ENCODE peak calls at places on chromosomes 2 and 18, in four cellular contexts. One of them, this sample, is unnamed.
A peak's percentile ranks its signal among the peaks of the same experiment; 100 is the strongest.

GRCh38 chr2:112006076-112006410 is 49.0 kb upstream of the TMEM87B start:
- DNase-seq in A549: no peak
- DNase-seq in fibroblast of mammary gland: peak; percentile 86
- DNase-seq in neural crest cell: no peak
- DNase-seq in this sample: no peak

GRCh38 chr2:151029406-151030157 is 232.1 kb downstream of the RBM43 start:
- DNase-seq in A549: no peak
- DNase-seq in fibroblast of mammary gland: peak; percentile 94
- DNase-seq in neural crest cell: no peak
- DNase-seq in this sample: no peak

GRCh38 chr2:144583741-144584453 is 64.0 kb upstream of the ZEB2 start:
- DNase-seq in A549: peak; percentile 13
- DNase-seq in fibroblast of mammary gland: peak; percentile 90
- DNase-seq in neural crest cell: no peak
- DNase-seq in this sample: no peak

GRCh38 chr2:186590538-186591441 is 934 bp downstream of the ITGAV start:
- DNase-seq in A549: peak; percentile 49
- DNase-seq in fibroblast of mammary gland: peak; percentile 75
- DNase-seq in neural crest cell: peak; percentile 16
- DNase-seq in this sample: no peak

GRCh38 chr2:181313845-181314244 is 143.3 kb upstream of the ITGA4 start:
- DNase-seq in A549: no peak
- DNase-seq in fibroblast of mammary gland: no peak
- DNase-seq in neural crest cell: no peak
- DNase-seq in this sample: no peak

GRCh38 chr2:38704664-38705063 is 38.8 kb downstream of the GALM start:
- DNase-seq in A549: no peak
- DNase-seq in fibroblast of mammary gland: no peak
- DNase-seq in neural crest cell: no peak
- DNase-seq in this sample: no peak

GRCh38 chr2:41206004-41206403 is 754.1 kb upstream of the SLC8A1 start:
- DNase-seq in A549: no peak
- DNase-seq in fibroblast of mammary gland: no peak
- DNase-seq in neural crest cell: no peak
- DNase-seq in this sample: no peak

GRCh38 chr2:181891258-181891965 is at the start of gene ITPRID2:
- DNase-seq in A549: peak; percentile 91
- DNase-seq in fibroblast of mammary gland: peak; percentile 82
- DNase-seq in neural crest cell: peak; percentile 71
- DNase-seq in this sample: peak; percentile 72

GRCh38 chr2:69390474-69390873 is 3.4 kb upstream of the GFPT1 start:
- DNase-seq in A549: no peak
- DNase-seq in fibroblast of mammary gland: no peak
- DNase-seq in neural crest cell: no peak
- DNase-seq in this sample: no peak

GRCh38 chr18:47050468-47050867 is 15.0 kb upstream of the ELOA2 start:
- DNase-seq in A549: peak; percentile 50
- DNase-seq in fibroblast of mammary gland: peak; percentile 68
- DNase-seq in neural crest cell: peak; percentile 18
- DNase-seq in this sample: no peak

GRCh38 chr2:127653421-127654083 is 7.6 kb downstream of the GPR17 start:
- DNase-seq in A549: no peak
- DNase-seq in fibroblast of mammary gland: no peak
- DNase-seq in neural crest cell: no peak
- DNase-seq in this sample: no peak

GRCh38 chr2:61670591-61671503 is 132.7 kb upstream of the XPO1 start:
- DNase-seq in A549: peak; percentile 72
- DNase-seq in fibroblast of mammary gland: peak; percentile 72
- DNase-seq in neural crest cell: no peak
- DNase-seq in this sample: no peak

GRCh38 chr2:100427627-100428258 is 10.3 kb upstream of the CHST10 start:
- DNase-seq in A549: peak; percentile 59
- DNase-seq in fibroblast of mammary gland: peak; percentile 61
- DNase-seq in neural crest cell: peak; percentile 35
- DNase-seq in this sample: peak; percentile 43

GRCh38 chr2:182595650-182596049 is 120.4 kb upstream of the DNAJC10 start:
- DNase-seq in A549: no peak
- DNase-seq in fibroblast of mammary gland: no peak
- DNase-seq in neural crest cell: no peak
- DNase-seq in this sample: no peak

GRCh38 chr2:529425-529824 is 147.8 kb downstream of the TMEM18 start:
- DNase-seq in A549: peak; percentile 40
- DNase-seq in fibroblast of mammary gland: peak; percentile 23
- DNase-seq in neural crest cell: no peak
- DNase-seq in this sample: no peak

GRCh38 chr2:182360012-182360662 is 66.7 kb downstream of the PDE1A start:
- DNase-seq in A549: peak; percentile 80
- DNase-seq in fibroblast of mammary gland: peak; percentile 90
- DNase-seq in neural crest cell: no peak
- DNase-seq in this sample: no peak

GRCh38 chr2:20421988-20422678 is 24.7 kb upstream of the RHOB start:
- DNase-seq in A549: no peak
- DNase-seq in fibroblast of mammary gland: peak; percentile 97
- DNase-seq in neural crest cell: no peak
- DNase-seq in this sample: no peak

GRCh38 chr2:138515084-138515483 is 13.5 kb downstream of the SPOPL start:
- DNase-seq in A549: no peak
- DNase-seq in fibroblast of mammary gland: no peak
- DNase-seq in neural crest cell: no peak
- DNase-seq in this sample: no peak

GRCh38 chr2:149767516-149767974 is 180.0 kb upstream of the MMADHC start:
- DNase-seq in A549: peak; percentile 61
- DNase-seq in fibroblast of mammary gland: peak; percentile 62
- DNase-seq in neural crest cell: no peak
- DNase-seq in this sample: no peak

GRCh38 chr2:101463885-101464653 is 10.8 kb downstream of the RFX8 start:
- DNase-seq in A549: peak; percentile 20
- DNase-seq in fibroblast of mammary gland: peak; percentile 98
- DNase-seq in neural crest cell: no peak
- DNase-seq in this sample: no peak

GRCh38 chr2:85062565-85062964 is 70.6 kb upstream of the TCF7L1 start:
- DNase-seq in A549: no peak
- DNase-seq in fibroblast of mammary gland: peak; percentile 91
- DNase-seq in neural crest cell: no peak
- DNase-seq in this sample: no peak

GRCh38 chr2:83596592-83597339 is 862.3 kb downstream of the SUCLG1 start:
- DNase-seq in A549: no peak
- DNase-seq in fibroblast of mammary gland: no peak
- DNase-seq in neural crest cell: no peak
- DNase-seq in this sample: no peak

GRCh38 chr2:191165190-191165643 is 14.4 kb upstream of the STAT4 start:
- DNase-seq in A549: peak; percentile 65
- DNase-seq in fibroblast of mammary gland: peak; percentile 79
- DNase-seq in neural crest cell: no peak
- DNase-seq in this sample: no peak

GRCh38 chr18:29184654-29185053 is 1007.7 kb upstream of the CDH2 start:
- DNase-seq in A549: no peak
- DNase-seq in fibroblast of mammary gland: peak; percentile 59
- DNase-seq in neural crest cell: no peak
- DNase-seq in this sample: no peak

GRCh38 chr18:60259052-60259681 is 113.4 kb downstream of the MC4R start:
- DNase-seq in A549: no peak
- DNase-seq in fibroblast of mammary gland: no peak
- DNase-seq in neural crest cell: no peak
- DNase-seq in this sample: no peak

GRCh38 chr2:229800997-229801754 is 86.8 kb upstream of the DNER start:
- DNase-seq in A549: peak; percentile 69
- DNase-seq in fibroblast of mammary gland: peak; percentile 74
- DNase-seq in neural crest cell: peak; percentile 54
- DNase-seq in this sample: peak; percentile 35

GRCh38 chr2:127373362-127374083 is 14.3 kb downstream of the MAP3K2 start:
- DNase-seq in A549: no peak
- DNase-seq in fibroblast of mammary gland: no peak
- DNase-seq in neural crest cell: no peak
- DNase-seq in this sample: no peak

GRCh38 chr2:37601569-37601968 is 69.9 kb downstream of the CDC42EP3 start:
- DNase-seq in A549: no peak
- DNase-seq in fibroblast of mammary gland: no peak
- DNase-seq in neural crest cell: no peak
- DNase-seq in this sample: no peak

GRCh38 chr18:3447035-3447894 is 2.7 kb upstream of the TGIF1 start:
- DNase-seq in A549: no peak
- DNase-seq in fibroblast of mammary gland: peak; percentile 66
- DNase-seq in neural crest cell: peak; percentile 43
- DNase-seq in this sample: peak; percentile 31

GRCh38 chr2:44547713-44548112 is 186.0 kb downstream of the CAMKMT start:
- DNase-seq in A549: no peak
- DNase-seq in fibroblast of mammary gland: no peak
- DNase-seq in neural crest cell: no peak
- DNase-seq in this sample: no peak

GRCh38 chr2:197217561-197217960 is 93.0 kb downstream of the ANKRD44 start:
- DNase-seq in A549: no peak
- DNase-seq in fibroblast of mammary gland: no peak
- DNase-seq in neural crest cell: no peak
- DNase-seq in this sample: no peak

GRCh38 chr2:19885791-19886190 is 16.0 kb downstream of the TTC32 start:
- DNase-seq in A549: no peak
- DNase-seq in fibroblast of mammary gland: no peak
- DNase-seq in neural crest cell: no peak
- DNase-seq in this sample: no peak

GRCh38 chr18:69622961-69623360 is 222.3 kb downstream of the DOK6 start:
- DNase-seq in A549: no peak
- DNase-seq in fibroblast of mammary gland: no peak
- DNase-seq in neural crest cell: no peak
- DNase-seq in this sample: no peak

GRCh38 chr18:23779696-23780303 is 90.5 kb downstream of the LAMA3 start:
- DNase-seq in A549: peak; percentile 56
- DNase-seq in fibroblast of mammary gland: peak; percentile 47
- DNase-seq in neural crest cell: no peak
- DNase-seq in this sample: no peak
- TF ChIP-seq CTCF in A549: no peak
- TF ChIP-seq CTCF in fibroblast of mammary gland: peak; percentile 10
- TF ChIP-seq CTCF in neural crest cell: peak; percentile 18
- TF ChIP-seq CTCF in this sample: no peak

DNA sequence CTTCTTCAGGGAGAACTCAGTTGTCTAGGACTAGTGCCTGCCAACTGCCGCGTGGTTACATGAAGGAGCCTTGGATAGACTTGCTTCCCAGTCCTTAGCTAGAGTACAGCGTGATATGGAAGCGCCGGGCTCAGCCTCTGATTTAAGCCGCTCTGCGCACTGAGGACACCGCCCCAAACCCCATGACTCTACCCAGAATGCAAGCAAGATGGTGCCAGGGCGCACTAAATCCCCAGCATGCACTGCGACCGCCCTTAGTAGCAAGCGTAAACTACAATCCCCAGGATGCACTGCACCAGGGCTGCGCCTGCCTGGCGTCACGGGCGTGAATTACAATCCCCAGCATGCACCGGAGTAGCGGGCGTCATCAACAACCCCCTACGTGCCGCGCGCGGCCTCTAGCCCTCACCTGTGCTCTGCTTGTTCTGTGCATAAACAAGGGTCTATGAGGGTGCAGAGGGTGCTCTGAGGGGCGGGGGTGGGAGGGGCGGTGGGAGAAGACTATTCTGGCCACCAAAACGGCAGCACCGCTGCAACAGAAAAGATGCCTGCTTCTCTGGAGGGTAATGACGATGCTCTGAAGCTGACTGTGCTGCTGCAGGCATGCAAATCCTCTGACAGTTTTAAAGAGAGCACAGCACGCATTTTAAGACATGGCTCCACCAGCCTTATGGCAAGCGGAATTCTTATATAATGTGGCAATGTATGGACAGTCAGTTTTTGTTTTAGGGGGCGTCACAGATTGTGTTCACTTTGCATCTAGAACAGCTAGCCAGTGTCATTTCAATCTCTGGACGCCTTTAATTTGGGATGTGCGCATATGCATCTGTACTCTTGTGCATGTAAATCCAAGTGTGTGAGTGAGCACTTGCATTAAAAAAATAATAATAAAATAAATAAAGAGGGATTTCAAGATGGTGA is 282.5 kb upstream of the MYT1L start:
- DNase-seq in A549: peak; percentile 98
- DNase-seq in fibroblast of mammary gland: peak; percentile 83
- DNase-seq in neural crest cell: peak; percentile 83
- DNase-seq in this sample: peak; percentile 46
- TF ChIP-seq CTCF in A549: no peak
- TF ChIP-seq CTCF in fibroblast of mammary gland: no peak
- TF ChIP-seq CTCF in neural crest cell: no peak
- TF ChIP-seq CTCF in this sample: no peak

GRCh38 chr2:157782057-157782845 is 93.9 kb downstream of the ACVR1 start:
- DNase-seq in A549: peak; percentile 16
- DNase-seq in fibroblast of mammary gland: peak; percentile 41
- DNase-seq in neural crest cell: no peak
- DNase-seq in this sample: no peak
- TF ChIP-seq CTCF in A549: no peak
- TF ChIP-seq CTCF in fibroblast of mammary gland: peak; percentile 45
- TF ChIP-seq CTCF in neural crest cell: peak; percentile 47
- TF ChIP-seq CTCF in this sample: no peak

DNA sequence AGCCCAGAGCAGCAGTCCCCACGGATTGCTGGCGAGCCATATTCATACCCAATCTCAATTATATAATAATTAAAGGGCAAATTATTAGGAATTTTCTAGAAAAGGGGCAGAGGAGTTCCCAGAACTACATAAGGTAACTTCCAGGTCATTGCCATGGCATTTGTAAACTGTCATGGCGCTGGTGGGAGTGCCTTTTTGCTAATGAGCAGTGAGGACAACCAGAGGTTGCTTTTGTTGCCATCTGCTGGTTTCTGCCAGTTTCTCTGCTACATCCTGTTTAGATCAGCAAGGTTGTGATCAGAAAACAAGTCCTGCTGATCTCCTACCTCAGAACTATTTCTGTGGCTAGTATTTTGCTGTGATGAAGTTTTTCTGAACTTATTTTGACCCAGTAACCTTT is 159.8 kb upstream of the PIEZO2 start:
- DNase-seq in A549: peak; percentile 42
- DNase-seq in fibroblast of mammary gland: peak; percentile 45
- DNase-seq in neural crest cell: no peak
- DNase-seq in this sample: no peak
- TF ChIP-seq CTCF in A549: no peak
- TF ChIP-seq CTCF in fibroblast of mammary gland: peak; percentile 36
- TF ChIP-seq CTCF in neural crest cell: peak; percentile 25
- TF ChIP-seq CTCF in this sample: no peak

DNA sequence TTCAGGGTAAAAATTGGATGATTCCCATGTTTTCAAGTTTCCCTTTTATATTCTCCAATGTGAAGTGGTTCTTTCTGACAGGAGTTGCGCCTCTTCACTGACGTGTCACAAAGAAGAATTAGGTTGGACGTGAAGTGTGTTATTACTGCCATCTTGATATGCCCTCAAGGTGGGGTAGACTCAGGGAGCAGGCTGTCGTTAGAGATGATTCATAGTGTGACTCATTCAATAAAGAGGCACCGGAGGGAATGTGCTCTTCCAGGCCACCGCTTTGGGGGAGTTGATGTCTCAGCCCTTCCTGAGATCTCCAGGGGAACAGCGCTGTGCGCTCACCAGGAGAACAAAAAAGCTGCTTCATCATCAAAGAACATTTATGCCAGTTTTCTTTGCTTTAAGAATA is 3.6 kb upstream of the DGKD start:
- DNase-seq in A549: peak; percentile 93
- DNase-seq in fibroblast of mammary gland: peak; percentile 90
- DNase-seq in neural crest cell: no peak
- DNase-seq in this sample: peak; percentile 16
- TF ChIP-seq CTCF in A549: no peak
- TF ChIP-seq CTCF in fibroblast of mammary gland: no peak
- TF ChIP-seq CTCF in neural crest cell: no peak
- TF ChIP-seq CTCF in this sample: no peak